ENCODE peak calls at places on chromosomes 5 and 9, in seven cellular contexts. B is germinal center, X is neural crest cell, G is NCI-H2081, N is T-helper 1 cell, I is HCT116, Q is T-cell. H is an unnamed sample.
A peak's percentile ranks its signal among the peaks of the same experiment; 100 is the strongest.

GRCh38 chr9:84123648-84124406 is 143.2 kb downstream of the RMI1 start:
- DNase-seq in B (no peak), X (no peak), G (no peak), N (no peak), I (no peak), Q (no peak), H (no peak)

GRCh38 chr9:73349476-73349875 is 197.8 kb downstream of the ANXA1 start:
- DNase-seq in B (no peak), X (no peak), G (no peak), N (no peak), I (no peak), Q (no peak), H (no peak)

GRCh38 chr9:101495810-101496209 is 37.8 kb upstream of the RNF20 start:
- DNase-seq in B (no peak), X (no peak), G (no peak), N (no peak), I (no peak), Q (no peak), H (no peak)

GRCh38 chr5:53902524-53902923 is 342.1 kb downstream of the NDUFS4 start:
- DNase-seq in B (no peak), X (no peak), G (no peak), N (no peak), I (no peak), Q (no peak), H (no peak)

GRCh38 chr9:111937781-111938426 is 41.3 kb downstream of the UGCG start:
- DNase-seq in B (no peak), X (no peak), G (no peak), N (peak; percentile 32), I (no peak), Q (peak; percentile 74), H (no peak)

GRCh38 chr5:139745800-139746690 is 49.6 kb upstream of the PSD2 start:
- DNase-seq in B (peak; percentile 88), X (peak; percentile 69), G (no peak), N (peak; percentile 23), I (peak; percentile 72), Q (peak; percentile 45), H (peak; percentile 81)

GRCh38 chr9:15400281-15400941 is 22.3 kb upstream of the SNAPC3 start:
- DNase-seq in B (no peak), X (no peak), G (no peak), N (no peak), I (no peak), Q (no peak), H (no peak)

GRCh38 chr5:13591621-13592020 is 352.9 kb downstream of the DNAH5 start:
- DNase-seq in B (no peak), X (no peak), G (no peak), N (no peak), I (no peak), Q (no peak), H (no peak)

GRCh38 chr9:34254141-34254913 is 74.7 kb downstream of the KIF24 start:
- DNase-seq in B (no peak), X (no peak), G (no peak), N (no peak), I (peak; percentile 28), Q (no peak), H (peak; percentile 37)

GRCh38 chr9:1723616-1724015 is 291.5 kb upstream of the SMARCA2 start:
- DNase-seq in B (no peak), X (no peak), G (no peak), N (no peak), I (no peak), Q (no peak), H (no peak)

GRCh38 chr5:169521366-169521983 is 62.1 kb upstream of the SPDL1 start:
- DNase-seq in B (no peak), X (no peak), G (no peak), N (no peak), I (no peak), Q (no peak), H (no peak)

GRCh38 chr9:81538929-81539716 is 150.2 kb downstream of the TLE1 start:
- DNase-seq in B (no peak), X (no peak), G (no peak), N (no peak), I (no peak), Q (no peak), H (peak; percentile 33)

GRCh38 chr9:72082536-72082935 is 22.1 kb upstream of the C9orf57 start:
- DNase-seq in B (no peak), X (no peak), G (no peak), N (no peak), I (no peak), Q (no peak), H (no peak)

GRCh38 chr9:134957945-134958227 is 40.2 kb upstream of the FCN1 start:
- DNase-seq in B (no peak), X (no peak), G (no peak), N (no peak), I (no peak), Q (no peak), H (no peak)

GRCh38 chr5:139707445-139708003 is 59.4 kb downstream of the CXXC5 start:
- DNase-seq in B (no peak), X (no peak), G (no peak), N (no peak), I (no peak), Q (no peak), H (peak; percentile 10)

GRCh38 chr9:132597073-132597775 is 14.8 kb downstream of the BARHL1 start:
- DNase-seq in B (no peak), X (no peak), G (no peak), N (no peak), I (no peak), Q (no peak), H (no peak)

GRCh38 chr9:22108581-22109370 is 99.7 kb upstream of the CDKN2B start:
- DNase-seq in B (no peak), X (no peak), G (no peak), N (no peak), I (no peak), Q (no peak), H (peak; percentile 62)

GRCh38 chr9:21616082-21616778 is 134.1 kb upstream of the IFNE start:
- DNase-seq in B (no peak), X (no peak), G (no peak), N (no peak), I (peak; percentile 93), Q (no peak), H (peak; percentile 26)